ENCODE peak calls at places on chromosome 16, in five cellular contexts. One of them, this sample, is unnamed. For H3K4me1, the result is how much of the 10 kb centered on the place peaks cover.

GRCh38 chr16:54882556-54882955 is 48.1 kb upstream of the IRX5 start:
- DNase-seq in endothelial cell of umbilical vein: no peak
- DNase-seq in H1: no peak
- DNase-seq in GM23338: no peak
- DNase-seq in K562: no peak
- DNase-seq in this sample: no peak

GRCh38 chr16:55052335-55053070 is 121.8 kb downstream of the IRX5 start:
- DNase-seq in endothelial cell of umbilical vein: no peak
- DNase-seq in H1: no peak
- DNase-seq in GM23338: no peak
- DNase-seq in K562: no peak
- DNase-seq in this sample: no peak

GRCh38 chr16:67847064-67847861 is at the start of gene CENPT:
- DNase-seq in endothelial cell of umbilical vein: peak
- DNase-seq in H1: peak
- DNase-seq in GM23338: peak
- DNase-seq in K562: peak
- DNase-seq in this sample: no peak

GRCh38 chr16:80007216-80007615 is 406.7 kb upstream of the MAF start:
- DNase-seq in endothelial cell of umbilical vein: no peak
- DNase-seq in H1: no peak
- DNase-seq in GM23338: no peak
- DNase-seq in K562: no peak
- DNase-seq in this sample: no peak

GRCh38 chr16:56355786-56356275 is 69.5 kb downstream of the AMFR start:
- DNase-seq in endothelial cell of umbilical vein: no peak
- DNase-seq in H1: no peak
- DNase-seq in GM23338: no peak
- DNase-seq in K562: peak
- DNase-seq in this sample: no peak

GRCh38 chr16:2298621-2299020 is 30.7 kb upstream of the RNPS1 start:
- DNase-seq in endothelial cell of umbilical vein: no peak
- DNase-seq in H1: no peak
- DNase-seq in GM23338: no peak
- DNase-seq in K562: no peak
- DNase-seq in this sample: no peak

GRCh38 chr16:83781-84615 is 6.0 kb downstream of the MPG start:
- DNase-seq in endothelial cell of umbilical vein: peak
- DNase-seq in H1: no peak
- DNase-seq in GM23338: no peak
- DNase-seq in K562: no peak
- DNase-seq in this sample: no peak

GRCh38 chr16:106623-107324 is 28.7 kb downstream of the MPG start:
- DNase-seq in endothelial cell of umbilical vein: peak
- DNase-seq in H1: peak
- DNase-seq in GM23338: peak
- DNase-seq in K562: peak
- DNase-seq in this sample: peak

GRCh38 chr16:27452569-27453475 is 50.8 kb downstream of the IL21R start:
- DNase-seq in endothelial cell of umbilical vein: no peak
- DNase-seq in H1: no peak
- DNase-seq in GM23338: no peak
- DNase-seq in K562: no peak
- DNase-seq in this sample: no peak

GRCh38 chr16:72957303-72958277 is 90.3 kb downstream of the ZFHX3 start:
- DNase-seq in endothelial cell of umbilical vein: no peak
- DNase-seq in H1: no peak
- DNase-seq in GM23338: no peak
- DNase-seq in K562: no peak
- DNase-seq in this sample: no peak

GRCh38 chr16:88842806-88843205 is 13.9 kb downstream of the GALNS start:
- DNase-seq in endothelial cell of umbilical vein: no peak
- DNase-seq in H1: no peak
- DNase-seq in GM23338: no peak
- DNase-seq in K562: no peak
- DNase-seq in this sample: no peak
- H3K4me1 ChIP-seq in endothelial cell of umbilical vein: under half
- H3K4me1 ChIP-seq in H1: under half
- H3K4me1 ChIP-seq in GM23338: under half
- H3K4me1 ChIP-seq in K562: half or more
- H3K4me1 ChIP-seq in this sample: under half

GRCh38 chr16:12081048-12081404 is 104.5 kb downstream of the SNX29 start:
- DNase-seq in endothelial cell of umbilical vein: no peak
- DNase-seq in H1: no peak
- DNase-seq in GM23338: no peak
- DNase-seq in K562: no peak
- DNase-seq in this sample: no peak
- TF ChIP-seq POLR2AphosphoS5 in endothelial cell of umbilical vein: no peak
- TF ChIP-seq POLR2AphosphoS5 in H1: no peak
- TF ChIP-seq POLR2AphosphoS5 in GM23338: no peak
- TF ChIP-seq POLR2AphosphoS5 in K562: no peak
- TF ChIP-seq POLR2AphosphoS5 in this sample: no peak

DNA sequence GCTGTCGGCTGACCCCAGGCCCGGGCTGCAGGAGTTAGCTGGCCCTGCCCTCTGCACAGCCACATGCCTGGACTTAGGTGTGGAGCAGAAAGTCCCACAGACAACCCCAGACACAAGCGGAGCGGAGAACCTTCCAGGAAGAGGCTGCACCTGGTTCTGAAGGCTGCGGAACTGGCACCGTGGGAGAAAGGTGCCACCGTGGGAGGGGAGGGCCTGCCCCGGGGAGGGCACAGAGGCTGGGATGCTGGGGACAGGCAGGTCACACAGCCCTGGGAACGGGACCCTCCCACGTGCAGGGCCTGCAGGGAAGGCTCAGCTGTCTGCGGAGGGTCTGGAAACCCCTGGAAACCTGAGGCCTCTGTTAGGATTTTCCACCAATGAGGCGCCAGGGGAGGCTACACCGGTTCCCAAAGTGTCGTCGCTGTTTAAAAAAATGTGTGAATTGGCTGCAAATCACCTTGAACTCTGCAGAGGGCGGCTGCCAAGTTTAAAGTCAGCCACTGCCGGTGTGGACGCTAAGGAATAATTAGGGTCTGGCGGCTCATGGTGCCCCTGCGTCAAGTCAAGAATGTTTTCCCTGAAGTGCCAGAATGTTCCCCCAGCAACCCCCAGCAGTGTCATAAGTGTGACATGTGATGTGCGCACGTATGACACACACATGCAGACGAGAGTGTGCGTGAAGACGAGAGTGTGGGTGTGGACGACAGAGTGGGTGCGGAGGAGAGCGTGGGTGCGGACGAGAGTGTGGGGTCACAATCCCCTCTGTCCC is 50.9 kb upstream of the PABPN1L start:
- DNase-seq in endothelial cell of umbilical vein: no peak
- DNase-seq in H1: no peak
- DNase-seq in GM23338: peak
- DNase-seq in K562: no peak
- DNase-seq in this sample: no peak
- TF ChIP-seq EZH2 in endothelial cell of umbilical vein: no peak
- TF ChIP-seq EZH2 in H1: no peak
- TF ChIP-seq EZH2 in GM23338: no peak
- TF ChIP-seq EZH2 in K562: no peak
- TF ChIP-seq EZH2 in this sample: no peak

GRCh38 chr16:16071631-16072244 is 122.3 kb downstream of the ABCC1 start:
- DNase-seq in endothelial cell of umbilical vein: no peak
- DNase-seq in H1: no peak
- DNase-seq in GM23338: no peak
- DNase-seq in K562: no peak
- DNase-seq in this sample: no peak
- H3K4me1 ChIP-seq in endothelial cell of umbilical vein: under half
- H3K4me1 ChIP-seq in H1: under half
- H3K4me1 ChIP-seq in GM23338: under half
- H3K4me1 ChIP-seq in K562: under half
- H3K4me1 ChIP-seq in this sample: under half

DNA sequence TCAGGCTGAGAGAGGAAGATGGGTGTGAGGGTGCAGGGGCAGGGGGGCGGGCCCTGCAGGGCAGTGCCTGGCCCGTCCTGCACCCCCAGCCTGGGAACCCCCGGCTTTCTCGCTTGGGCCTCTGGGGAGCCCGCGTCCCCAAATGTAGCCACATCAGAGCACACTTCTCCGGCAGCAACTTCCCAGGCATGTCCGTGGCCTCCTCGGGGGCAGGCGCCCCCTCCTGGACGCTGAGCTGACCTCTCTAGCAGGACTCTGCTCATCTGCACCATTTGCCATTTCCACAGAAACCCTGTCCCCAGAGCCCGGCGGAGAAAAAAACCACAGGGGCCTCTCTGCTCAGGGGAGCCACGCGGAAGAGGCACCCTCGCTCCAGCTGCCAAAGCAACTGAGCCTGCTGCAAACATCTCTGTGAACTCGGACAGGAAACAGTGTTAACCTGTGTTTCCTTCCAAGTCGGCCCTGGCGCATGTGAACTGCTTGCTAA is 63.4 kb downstream of the KLHDC4 start:
- DNase-seq in endothelial cell of umbilical vein: peak
- DNase-seq in H1: peak
- DNase-seq in GM23338: peak
- DNase-seq in K562: peak
- DNase-seq in this sample: no peak
- TF ChIP-seq POLR2AphosphoS5 in endothelial cell of umbilical vein: peak
- TF ChIP-seq POLR2AphosphoS5 in H1: no peak
- TF ChIP-seq POLR2AphosphoS5 in GM23338: no peak
- TF ChIP-seq POLR2AphosphoS5 in K562: no peak
- TF ChIP-seq POLR2AphosphoS5 in this sample: no peak

GRCh38 chr16:85900031-85900792 is 1.2 kb downstream of the IRF8 start:
- DNase-seq in endothelial cell of umbilical vein: no peak
- DNase-seq in H1: no peak
- DNase-seq in GM23338: no peak
- DNase-seq in K562: no peak
- DNase-seq in this sample: no peak

GRCh38 chr16:85899444-85899843 is 482 bp downstream of the IRF8 start:
- DNase-seq in endothelial cell of umbilical vein: no peak
- DNase-seq in H1: no peak
- DNase-seq in GM23338: no peak
- DNase-seq in K562: no peak
- DNase-seq in this sample: no peak

GRCh38 chr16:85897384-85897783 is 1.6 kb upstream of the IRF8 start:
- DNase-seq in endothelial cell of umbilical vein: no peak
- DNase-seq in H1: no peak
- DNase-seq in GM23338: no peak
- DNase-seq in K562: no peak
- DNase-seq in this sample: no peak

GRCh38 chr16:85901110-85901509 is 2.1 kb downstream of the IRF8 start:
- DNase-seq in endothelial cell of umbilical vein: no peak
- DNase-seq in H1: no peak
- DNase-seq in GM23338: no peak
- DNase-seq in K562: no peak
- DNase-seq in this sample: no peak

DNA sequence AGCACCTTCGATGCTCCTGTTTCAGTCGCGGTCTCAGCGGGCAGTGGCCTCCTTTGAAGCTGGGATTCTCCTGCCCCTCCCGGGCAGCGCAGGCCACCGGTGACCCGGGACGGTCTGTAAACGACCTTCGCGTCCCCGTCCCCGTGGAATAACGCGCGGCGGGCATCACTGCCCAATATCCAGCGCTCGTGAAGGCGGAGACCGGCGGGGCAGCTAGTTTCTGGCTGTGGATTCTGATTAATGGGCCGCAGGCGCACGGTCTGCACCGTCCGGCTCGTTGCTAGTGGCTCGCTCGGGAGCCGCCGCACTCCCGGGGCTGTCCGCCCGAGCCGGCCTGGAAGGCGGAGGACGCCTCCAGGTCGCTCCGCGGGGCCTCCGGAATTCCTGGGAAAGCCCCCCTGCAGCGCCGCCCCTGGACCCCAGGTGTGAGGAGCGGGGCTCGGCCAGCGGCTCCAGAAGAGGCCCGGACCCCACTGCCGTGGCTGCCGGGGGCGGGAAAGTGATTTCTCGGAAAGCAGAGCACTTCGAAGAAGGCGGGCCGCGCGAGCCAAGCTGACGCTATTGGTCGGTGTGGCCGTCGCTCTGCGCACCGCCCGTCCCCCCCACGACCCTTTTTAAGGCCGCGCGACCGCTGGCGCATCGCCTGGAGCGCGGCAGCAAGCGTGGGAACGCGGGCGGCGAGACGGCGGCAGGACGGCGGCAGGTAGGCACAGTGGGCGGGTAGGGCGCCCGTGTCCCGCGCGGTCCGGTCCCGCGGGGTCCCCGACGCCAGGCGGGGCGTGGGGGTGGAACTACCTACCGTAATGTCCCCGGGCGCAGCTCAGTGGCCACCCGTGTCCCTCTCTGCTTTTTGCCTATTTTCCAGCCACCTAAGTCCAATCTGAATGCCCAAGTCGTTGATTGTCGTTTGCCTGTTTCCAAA is at the start of gene IRF8:
- DNase-seq in endothelial cell of umbilical vein: peak
- DNase-seq in H1: peak
- DNase-seq in GM23338: peak
- DNase-seq in K562: no peak
- DNase-seq in this sample: no peak
- TF ChIP-seq EZH2 in endothelial cell of umbilical vein: peak
- TF ChIP-seq EZH2 in H1: peak
- TF ChIP-seq EZH2 in GM23338: peak
- TF ChIP-seq EZH2 in K562: no peak
- TF ChIP-seq EZH2 in this sample: no peak

GRCh38 chr16:78640886-78641285 is 541.4 kb downstream of the WWOX start:
- DNase-seq in endothelial cell of umbilical vein: no peak
- DNase-seq in H1: no peak
- DNase-seq in GM23338: no peak
- DNase-seq in K562: no peak
- DNase-seq in this sample: no peak
- H3K4me1 ChIP-seq in endothelial cell of umbilical vein: under half
- H3K4me1 ChIP-seq in H1: under half
- H3K4me1 ChIP-seq in GM23338: under half
- H3K4me1 ChIP-seq in K562: under half
- H3K4me1 ChIP-seq in this sample: under half

This sample was measured in HCT116.